ENCODE peak calls at places on chromosomes 1 and 21, in five cellular contexts. J is body of pancreas, V is uterus, W is cardiac muscle cell, O is SJSA1. N is an unnamed sample.

GRCh38 chr1:221845650-221846371 is 103.9 kb upstream of the DUSP10 start:
- DNase-seq in J (peak; percentile 58), V (peak; percentile 48), W (no peak), O (peak; percentile 72), N (no peak)

GRCh38 chr1:117735045-117735992 is 129.5 kb downstream of the TENT5C start:
- DNase-seq in J (no peak), V (peak; percentile 53), W (peak; percentile 59), O (no peak), N (peak; percentile 29)

GRCh38 chr1:19059773-19060172 is 103.3 kb upstream of the IFFO2 start:
- DNase-seq in J (no peak), V (no peak), W (no peak), O (no peak), N (no peak)

GRCh38 chr1:244050835-244051444 is at the start of gene ZBTB18:
- DNase-seq in J (peak; percentile 55), V (no peak), W (no peak), O (no peak), N (no peak)

GRCh38 chr1:59368007-59368670 is 71.2 kb downstream of the FGGY start:
- DNase-seq in J (no peak), V (no peak), W (no peak), O (no peak), N (no peak)

GRCh38 chr1:157438236-157439012 is 113.9 kb downstream of the FCRL5 start:
- DNase-seq in J (no peak), V (no peak), W (no peak), O (no peak), N (no peak)

GRCh38 chr1:228393268-228393699 is 13.4 kb downstream of the TRIM11 start:
- DNase-seq in J (peak; percentile 41), V (no peak), W (peak; percentile 45), O (peak; percentile 66), N (no peak)

GRCh38 chr1:189429610-189430009 is 1048.1 kb downstream of the BRINP3 start:
- DNase-seq in J (no peak), V (no peak), W (peak; percentile 68), O (no peak), N (peak; percentile 13)

GRCh38 chr21:33124879-33125278 is 54.9 kb downstream of the OLIG1 start:
- DNase-seq in J (no peak), V (no peak), W (no peak), O (no peak), N (no peak)

GRCh38 chr1:76871355-76871974 is 4.2 kb downstream of the ST6GALNAC5 start:
- DNase-seq in J (no peak), V (no peak), W (no peak), O (no peak), N (no peak)

GRCh38 chr1:163614346-163614745 is 292.6 kb downstream of the NUF2 start:
- DNase-seq in J (no peak), V (no peak), W (no peak), O (no peak), N (no peak)

GRCh38 chr1:28370220-28371010 is 875 bp downstream of the PHACTR4 start:
- DNase-seq in J (peak; percentile 19), V (no peak), W (peak; percentile 28), O (peak; percentile 55), N (no peak)

GRCh38 chr1:155942578-155943141 is 1.2 kb downstream of the RXFP4 start:
- DNase-seq in J (no peak), V (no peak), W (no peak), O (no peak), N (no peak)
- H3K27ac ChIP-seq in J (peak overlapping the region; percentile 82), V (peak overlapping the region; percentile 67), W (peak overlapping the region; percentile 55), O (no peak overlapping the region), N (no peak overlapping the region)

DNA sequence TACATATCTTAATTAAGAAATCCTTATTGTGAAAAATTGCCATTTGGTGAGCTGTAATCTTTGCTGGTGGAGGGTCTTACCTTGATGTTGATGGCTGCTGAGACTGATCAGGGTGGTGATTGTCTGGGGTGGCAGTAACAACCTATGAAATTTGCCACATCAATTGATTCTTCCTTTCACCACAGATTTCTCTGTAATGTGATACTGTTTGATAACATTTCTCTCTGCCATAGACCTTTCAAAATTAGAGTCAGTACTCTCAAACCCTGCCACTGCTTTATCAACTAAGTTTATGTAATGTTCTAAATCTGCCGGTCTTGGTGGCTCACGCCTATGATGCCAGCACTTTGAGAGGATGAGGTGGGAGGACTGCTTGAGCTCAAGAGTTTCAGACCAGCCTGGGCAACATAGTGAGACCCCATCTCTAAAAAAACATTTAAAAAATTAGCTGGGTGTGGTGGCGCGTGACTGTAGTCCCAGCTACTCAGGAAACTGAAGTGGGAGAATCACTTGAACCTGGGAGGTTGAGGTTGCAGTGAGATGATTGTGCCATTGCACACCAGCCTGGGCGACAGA is 5.0 kb downstream of the KPNA6 start:
- DNase-seq in J (no peak), V (no peak), W (no peak), O (no peak), N (no peak)
- H3K4me1 ChIP-seq in J (peaks cover 50% of the 10 kb centered on the region), V (peaks cover 5% of the 10 kb centered on the region), W (no peaks in the 10 kb centered on the region), O (peaks cover 26% of the 10 kb centered on the region), N (peaks cover 5% of the 10 kb centered on the region)

DNA sequence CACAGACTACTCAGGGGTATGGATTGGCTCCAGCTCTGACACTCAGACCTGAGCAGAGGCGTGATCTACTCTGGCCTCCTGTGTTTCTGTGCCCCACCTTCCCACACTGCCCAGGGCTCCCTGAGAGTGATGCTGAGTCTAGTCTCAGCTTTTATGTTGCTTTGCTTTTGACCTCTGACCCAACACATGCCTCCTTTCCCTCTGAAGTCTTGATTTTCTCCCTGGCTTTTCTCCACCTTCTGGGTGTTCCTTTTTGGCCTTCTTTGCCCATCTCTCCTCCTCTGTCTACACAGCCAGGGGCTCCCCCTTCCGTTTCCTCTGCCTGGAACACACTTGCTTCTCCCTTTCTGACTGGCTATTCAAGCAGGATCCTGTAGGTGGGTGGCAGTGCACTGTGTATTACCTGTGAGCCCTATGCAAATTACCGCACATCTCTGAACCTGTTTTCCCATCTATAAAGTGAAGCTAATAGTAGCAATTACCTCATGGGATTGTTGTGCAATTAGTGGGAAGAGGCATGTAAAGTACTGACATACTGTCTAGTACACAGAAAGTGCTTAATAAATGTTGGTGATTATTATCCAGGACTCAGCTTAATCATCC is 13.7 kb upstream of the MEX3A start:
- DNase-seq in J (no peak), V (no peak), W (no peak), O (no peak), N (peak; percentile 82)
- H3K27ac ChIP-seq in J (peak overlapping the region; percentile 60), V (peak overlapping the region; percentile 93), W (peak overlapping the region; percentile 59), O (no peak overlapping the region), N (no peak overlapping the region)

DNA sequence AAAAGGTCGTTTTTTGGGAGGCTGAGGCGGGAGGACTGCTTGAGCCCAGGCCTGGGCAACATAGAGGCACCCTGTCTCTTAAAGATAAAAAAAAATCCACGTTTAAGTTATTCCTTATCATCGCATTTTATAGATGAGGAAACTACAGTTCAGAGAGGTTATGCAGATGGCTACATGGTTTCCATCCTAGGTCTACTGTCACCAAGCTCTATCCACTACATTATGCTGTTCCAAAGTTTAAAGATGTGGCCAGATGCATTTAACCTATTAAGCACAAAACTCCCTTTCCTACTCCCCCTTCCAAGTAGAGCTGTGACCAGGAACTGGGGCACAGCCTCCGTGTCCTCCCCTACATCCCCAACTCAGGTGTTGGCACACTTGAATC is 1.4 kb downstream of the TAF5L start:
- DNase-seq in J (no peak), V (no peak), W (no peak), O (no peak), N (no peak)
- H3K4me1 ChIP-seq in J (peaks cover 28% of the 10 kb centered on the region), V (peaks cover 15% of the 10 kb centered on the region), W (peaks cover 17% of the 10 kb centered on the region), O (peaks cover 16% of the 10 kb centered on the region), N (peaks cover 21% of the 10 kb centered on the region)

DNA sequence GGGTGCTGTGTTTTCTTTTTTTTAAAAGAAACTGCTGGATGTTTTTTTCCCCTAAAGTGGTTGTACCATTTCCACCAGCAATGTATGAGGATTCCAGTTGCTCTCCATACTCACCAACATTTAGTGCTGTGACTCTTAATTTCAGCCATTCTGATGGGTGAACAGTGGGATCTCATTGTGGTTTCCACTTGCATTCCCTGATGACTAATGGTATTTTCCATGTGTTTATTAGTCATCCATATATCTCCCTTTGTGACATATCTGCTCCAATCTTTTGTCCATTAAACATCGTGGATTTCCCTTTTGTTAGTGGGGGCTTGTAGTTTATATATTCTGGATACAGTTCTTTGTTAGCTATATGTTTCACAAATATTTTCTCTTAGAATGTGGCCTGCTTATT is 206.0 kb downstream of the CAMTA1 start:
- DNase-seq in J (no peak), V (no peak), W (no peak), O (no peak), N (peak; percentile 57)
- H3K27ac ChIP-seq in J (no peak overlapping the region), V (no peak overlapping the region), W (no peak overlapping the region), O (no peak overlapping the region), N (no peak overlapping the region)